ENCODE peak calls at places on chromosomes 2 and 18, in seven cellular contexts. One of them, this sample, is unnamed.
A peak's percentile ranks its signal among the peaks of the same experiment; 100 is the strongest.

GRCh38 chr2:14342313-14342712 is 290.2 kb upstream of the LRATD1 start:
- DNase-seq in fibroblast of pulmonary artery: no peak
- DNase-seq in cardiac fibroblast: no peak
- DNase-seq in uterus: no peak
- DNase-seq in dorsolateral prefrontal cortex: no peak
- DNase-seq in HCT116: no peak
- DNase-seq in body of pancreas: no peak
- DNase-seq in this sample: no peak

GRCh38 chr2:136448435-136448834 is 316.9 kb upstream of the THSD7B start:
- DNase-seq in body of pancreas: no peak
- DNase-seq in HCT116: no peak
- DNase-seq in dorsolateral prefrontal cortex: no peak
- DNase-seq in uterus: no peak
- DNase-seq in cardiac fibroblast: no peak
- DNase-seq in fibroblast of pulmonary artery: no peak
- DNase-seq in this sample: no peak

GRCh38 chr2:109660046-109660860 is 46.1 kb downstream of the SOWAHC start:
- DNase-seq in cardiac fibroblast: no peak
- DNase-seq in dorsolateral prefrontal cortex: no peak
- DNase-seq in body of pancreas: no peak
- DNase-seq in HCT116: no peak
- DNase-seq in uterus: no peak
- DNase-seq in fibroblast of pulmonary artery: peak; percentile 33
- DNase-seq in this sample: no peak

GRCh38 chr18:13374468-13375301 is 156.1 kb downstream of the LDLRAD4 start:
- DNase-seq in uterus: no peak
- DNase-seq in cardiac fibroblast: peak; percentile 67
- DNase-seq in body of pancreas: no peak
- DNase-seq in fibroblast of pulmonary artery: peak; percentile 59
- DNase-seq in dorsolateral prefrontal cortex: peak; percentile 81
- DNase-seq in HCT116: no peak
- DNase-seq in this sample: no peak

GRCh38 chr2:199019898-199020507 is 437.7 kb downstream of the SATB2 start:
- DNase-seq in HCT116: peak; percentile 21
- DNase-seq in uterus: no peak
- DNase-seq in fibroblast of pulmonary artery: peak; percentile 20
- DNase-seq in dorsolateral prefrontal cortex: no peak
- DNase-seq in cardiac fibroblast: peak; percentile 10
- DNase-seq in body of pancreas: no peak
- DNase-seq in this sample: no peak

GRCh38 chr18:75072672-75073371 is 136.1 kb downstream of the PTGR3 start:
- DNase-seq in fibroblast of pulmonary artery: no peak
- DNase-seq in body of pancreas: no peak
- DNase-seq in cardiac fibroblast: no peak
- DNase-seq in dorsolateral prefrontal cortex: no peak
- DNase-seq in HCT116: no peak
- DNase-seq in uterus: no peak
- DNase-seq in this sample: no peak

GRCh38 chr2:28049416-28049815 is 158.9 kb downstream of the BABAM2 start:
- DNase-seq in dorsolateral prefrontal cortex: no peak
- DNase-seq in body of pancreas: no peak
- DNase-seq in fibroblast of pulmonary artery: no peak
- DNase-seq in HCT116: no peak
- DNase-seq in cardiac fibroblast: no peak
- DNase-seq in uterus: no peak
- DNase-seq in this sample: no peak

GRCh38 chr2:131022731-131023130 is 70.5 kb downstream of the FAM168B start:
- DNase-seq in dorsolateral prefrontal cortex: no peak
- DNase-seq in fibroblast of pulmonary artery: peak; percentile 58
- DNase-seq in uterus: no peak
- DNase-seq in body of pancreas: no peak
- DNase-seq in cardiac fibroblast: peak; percentile 73
- DNase-seq in HCT116: no peak
- DNase-seq in this sample: no peak

GRCh38 chr18:72833471-72833870 is 34.3 kb downstream of the NETO1 start:
- DNase-seq in fibroblast of pulmonary artery: no peak
- DNase-seq in body of pancreas: no peak
- DNase-seq in uterus: no peak
- DNase-seq in dorsolateral prefrontal cortex: no peak
- DNase-seq in cardiac fibroblast: no peak
- DNase-seq in HCT116: no peak
- DNase-seq in this sample: no peak

GRCh38 chr2:203936535-203936934 is at the start of gene ICOS:
- DNase-seq in fibroblast of pulmonary artery: no peak
- DNase-seq in cardiac fibroblast: no peak
- DNase-seq in body of pancreas: no peak
- DNase-seq in dorsolateral prefrontal cortex: no peak
- DNase-seq in uterus: no peak
- DNase-seq in HCT116: no peak
- DNase-seq in this sample: no peak

GRCh38 chr2:84694088-84694622 is 177.9 kb downstream of the DNAH6 start:
- DNase-seq in uterus: no peak
- DNase-seq in cardiac fibroblast: no peak
- DNase-seq in HCT116: no peak
- DNase-seq in dorsolateral prefrontal cortex: no peak
- DNase-seq in body of pancreas: no peak
- DNase-seq in fibroblast of pulmonary artery: no peak
- DNase-seq in this sample: no peak

GRCh38 chr2:229715895-229716507 is 1.6 kb upstream of the DNER start:
- DNase-seq in HCT116: peak; percentile 64
- DNase-seq in uterus: no peak
- DNase-seq in dorsolateral prefrontal cortex: peak; percentile 60
- DNase-seq in cardiac fibroblast: peak; percentile 19
- DNase-seq in body of pancreas: peak; percentile 46
- DNase-seq in fibroblast of pulmonary artery: peak; percentile 27
- DNase-seq in this sample: no peak

GRCh38 chr18:23069481-23069880 is 65.8 kb upstream of the CABLES1 start:
- DNase-seq in fibroblast of pulmonary artery: no peak
- DNase-seq in cardiac fibroblast: no peak
- DNase-seq in dorsolateral prefrontal cortex: no peak
- DNase-seq in body of pancreas: no peak
- DNase-seq in HCT116: no peak
- DNase-seq in uterus: no peak
- DNase-seq in this sample: no peak

GRCh38 chr18:62751341-62751821 is 36.0 kb downstream of the PHLPP1 start:
- DNase-seq in HCT116: no peak
- DNase-seq in uterus: no peak
- DNase-seq in cardiac fibroblast: peak; percentile 72
- DNase-seq in fibroblast of pulmonary artery: peak; percentile 64
- DNase-seq in body of pancreas: peak; percentile 38
- DNase-seq in dorsolateral prefrontal cortex: no peak
- DNase-seq in this sample: no peak

GRCh38 chr2:239805414-239805813 is 219.7 kb downstream of the NDUFA10 start:
- DNase-seq in dorsolateral prefrontal cortex: no peak
- DNase-seq in fibroblast of pulmonary artery: no peak
- DNase-seq in uterus: no peak
- DNase-seq in cardiac fibroblast: no peak
- DNase-seq in HCT116: no peak
- DNase-seq in body of pancreas: no peak
- DNase-seq in this sample: no peak

GRCh38 chr2:126752876-126753275 is 96.9 kb downstream of the GYPC start:
- DNase-seq in body of pancreas: no peak
- DNase-seq in dorsolateral prefrontal cortex: no peak
- DNase-seq in HCT116: no peak
- DNase-seq in cardiac fibroblast: no peak
- DNase-seq in fibroblast of pulmonary artery: no peak
- DNase-seq in uterus: no peak
- DNase-seq in this sample: no peak

GRCh38 chr2:25539141-25539540 is 134.2 kb downstream of the DTNB start:
- DNase-seq in fibroblast of pulmonary artery: no peak
- DNase-seq in HCT116: no peak
- DNase-seq in dorsolateral prefrontal cortex: no peak
- DNase-seq in cardiac fibroblast: peak; percentile 32
- DNase-seq in body of pancreas: no peak
- DNase-seq in uterus: no peak
- DNase-seq in this sample: no peak

GRCh38 chr2:124776332-124776731 is 751.2 kb downstream of the CNTNAP5 start:
- DNase-seq in body of pancreas: no peak
- DNase-seq in cardiac fibroblast: no peak
- DNase-seq in HCT116: no peak
- DNase-seq in fibroblast of pulmonary artery: no peak
- DNase-seq in dorsolateral prefrontal cortex: no peak
- DNase-seq in uterus: no peak
- DNase-seq in this sample: no peak

GRCh38 chr2:237616373-237617304 is 10.7 kb upstream of the LRRFIP1 start:
- DNase-seq in cardiac fibroblast: peak; percentile 93
- DNase-seq in HCT116: no peak
- DNase-seq in uterus: no peak
- DNase-seq in body of pancreas: no peak
- DNase-seq in fibroblast of pulmonary artery: peak; percentile 94
- DNase-seq in dorsolateral prefrontal cortex: no peak
- DNase-seq in this sample: no peak

GRCh38 chr18:32378705-32379104 is 92.0 kb downstream of the GAREM1 start:
- DNase-seq in dorsolateral prefrontal cortex: no peak
- DNase-seq in body of pancreas: peak; percentile 84
- DNase-seq in fibroblast of pulmonary artery: peak; percentile 80
- DNase-seq in HCT116: no peak
- DNase-seq in uterus: no peak
- DNase-seq in cardiac fibroblast: peak; percentile 76
- DNase-seq in this sample: no peak

GRCh38 chr2:128536925-128537620 is 218.4 kb upstream of the HS6ST1 start:
- DNase-seq in HCT116: peak; percentile 77
- DNase-seq in body of pancreas: no peak
- DNase-seq in dorsolateral prefrontal cortex: no peak
- DNase-seq in fibroblast of pulmonary artery: peak; percentile 89
- DNase-seq in uterus: no peak
- DNase-seq in cardiac fibroblast: peak; percentile 85
- DNase-seq in this sample: no peak

GRCh38 chr2:107525420-107525819 is 301.3 kb upstream of the RGPD4 start:
- DNase-seq in dorsolateral prefrontal cortex: no peak
- DNase-seq in body of pancreas: no peak
- DNase-seq in uterus: no peak
- DNase-seq in fibroblast of pulmonary artery: peak; percentile 85
- DNase-seq in HCT116: no peak
- DNase-seq in cardiac fibroblast: peak; percentile 88
- DNase-seq in this sample: no peak

GRCh38 chr2:201680743-201681142 is 17.7 kb downstream of the MPP4 start:
- DNase-seq in fibroblast of pulmonary artery: peak; percentile 16
- DNase-seq in dorsolateral prefrontal cortex: no peak
- DNase-seq in uterus: no peak
- DNase-seq in cardiac fibroblast: no peak
- DNase-seq in HCT116: peak; percentile 60
- DNase-seq in body of pancreas: peak; percentile 7
- DNase-seq in this sample: no peak

GRCh38 chr2:69033427-69034095 is 20.6 kb downstream of the ANTXR1 start:
- DNase-seq in dorsolateral prefrontal cortex: no peak
- DNase-seq in uterus: no peak
- DNase-seq in HCT116: no peak
- DNase-seq in body of pancreas: no peak
- DNase-seq in cardiac fibroblast: no peak
- DNase-seq in fibroblast of pulmonary artery: no peak
- DNase-seq in this sample: no peak

GRCh38 chr2:140600116-140600515 is 1530.7 kb downstream of the LRP1B start:
- DNase-seq in HCT116: no peak
- DNase-seq in dorsolateral prefrontal cortex: no peak
- DNase-seq in fibroblast of pulmonary artery: peak; percentile 76
- DNase-seq in uterus: no peak
- DNase-seq in cardiac fibroblast: peak; percentile 66
- DNase-seq in body of pancreas: no peak
- DNase-seq in this sample: no peak

GRCh38 chr18:40356153-40356552 is 1598.9 kb upstream of the PIK3C3 start:
- DNase-seq in dorsolateral prefrontal cortex: no peak
- DNase-seq in HCT116: no peak
- DNase-seq in body of pancreas: no peak
- DNase-seq in uterus: no peak
- DNase-seq in cardiac fibroblast: no peak
- DNase-seq in fibroblast of pulmonary artery: no peak
- DNase-seq in this sample: no peak

GRCh38 chr2:61045999-61046398 is 19.7 kb upstream of the SANBR start:
- DNase-seq in HCT116: no peak
- DNase-seq in dorsolateral prefrontal cortex: no peak
- DNase-seq in uterus: no peak
- DNase-seq in cardiac fibroblast: no peak
- DNase-seq in body of pancreas: no peak
- DNase-seq in fibroblast of pulmonary artery: peak; percentile 29
- DNase-seq in this sample: no peak
- H3K4me3 ChIP-seq in HCT116: no peak overlapping the region
- H3K4me3 ChIP-seq in dorsolateral prefrontal cortex: no peak overlapping the region
- H3K4me3 ChIP-seq in uterus: no peak overlapping the region
- H3K4me3 ChIP-seq in cardiac fibroblast: no peak overlapping the region
- H3K4me3 ChIP-seq in body of pancreas: no peak overlapping the region
- H3K4me3 ChIP-seq in fibroblast of pulmonary artery: no peak overlapping the region
- H3K4me3 ChIP-seq in this sample: no peak overlapping the region

GRCh38 chr18:47758000-47758399 is 172.5 kb downstream of the SMAD2 start:
- DNase-seq in HCT116: no peak
- DNase-seq in fibroblast of pulmonary artery: peak; percentile 12
- DNase-seq in cardiac fibroblast: no peak
- DNase-seq in body of pancreas: no peak
- DNase-seq in uterus: no peak
- DNase-seq in dorsolateral prefrontal cortex: no peak
- DNase-seq in this sample: no peak
- TF ChIP-seq CTCF in HCT116: no peak
- TF ChIP-seq CTCF in fibroblast of pulmonary artery: peak; percentile 39
- TF ChIP-seq CTCF in cardiac fibroblast: peak; percentile 45
- TF ChIP-seq CTCF in body of pancreas: no peak
- TF ChIP-seq CTCF in uterus: no peak
- TF ChIP-seq CTCF in dorsolateral prefrontal cortex: no peak
- TF ChIP-seq CTCF in this sample: peak; percentile 41

GRCh38 chr2:150663143-150663542 is 175.7 kb upstream of the RND3 start:
- DNase-seq in body of pancreas: no peak
- DNase-seq in uterus: no peak
- DNase-seq in cardiac fibroblast: peak; percentile 95
- DNase-seq in dorsolateral prefrontal cortex: no peak
- DNase-seq in fibroblast of pulmonary artery: peak; percentile 91
- DNase-seq in HCT116: peak; percentile 0
- DNase-seq in this sample: no peak
- H3K4me3 ChIP-seq in body of pancreas: no peak overlapping the region
- H3K4me3 ChIP-seq in uterus: no peak overlapping the region
- H3K4me3 ChIP-seq in cardiac fibroblast: no peak overlapping the region
- H3K4me3 ChIP-seq in dorsolateral prefrontal cortex: no peak overlapping the region
- H3K4me3 ChIP-seq in fibroblast of pulmonary artery: no peak overlapping the region
- H3K4me3 ChIP-seq in HCT116: no peak overlapping the region
- H3K4me3 ChIP-seq in this sample: no peak overlapping the region

GRCh38 chr2:104077573-104077972 is 776.3 kb upstream of the POU3F3 start:
- DNase-seq in dorsolateral prefrontal cortex: no peak
- DNase-seq in uterus: no peak
- DNase-seq in body of pancreas: no peak
- DNase-seq in fibroblast of pulmonary artery: no peak
- DNase-seq in cardiac fibroblast: no peak
- DNase-seq in HCT116: no peak
- DNase-seq in this sample: no peak

DNA sequence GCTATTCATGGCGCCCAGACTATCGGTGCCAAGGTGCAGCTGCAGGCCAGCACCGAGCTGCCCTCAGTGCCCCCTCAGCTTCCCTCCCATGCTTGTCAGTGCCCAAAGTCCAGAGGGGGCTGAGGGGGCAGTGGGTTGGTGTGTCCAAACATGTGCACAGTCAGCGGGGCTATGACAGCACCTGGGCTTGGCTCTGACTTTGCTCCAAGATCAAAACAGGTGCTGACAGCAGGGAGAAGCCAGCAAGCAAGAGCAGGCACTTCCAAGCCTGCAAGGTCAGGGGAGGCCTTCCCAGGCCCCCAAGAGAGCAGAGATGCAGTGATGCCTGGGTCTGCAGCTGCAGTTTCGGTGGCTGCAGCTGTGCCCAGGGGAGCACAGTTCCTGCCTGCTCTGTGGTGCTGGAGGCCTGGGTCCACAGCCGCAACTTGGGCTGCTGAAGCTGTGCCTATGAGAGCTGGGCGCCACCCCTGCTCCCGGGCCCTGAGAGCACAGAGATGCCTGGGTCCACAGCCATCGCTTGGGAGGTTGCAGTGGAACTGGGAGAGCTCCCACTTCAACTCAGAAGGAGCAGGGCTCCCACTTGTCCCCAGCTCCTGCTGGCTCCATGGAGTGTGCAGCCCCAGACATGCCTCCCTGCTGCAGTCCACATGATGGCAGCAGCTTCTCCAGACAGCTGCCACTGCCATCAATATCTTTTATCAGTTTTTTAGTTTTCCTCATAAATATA is 775.3 kb upstream of the POU3F3 start:
- DNase-seq in cardiac fibroblast: no peak
- DNase-seq in dorsolateral prefrontal cortex: no peak
- DNase-seq in body of pancreas: no peak
- DNase-seq in HCT116: no peak
- DNase-seq in uterus: no peak
- DNase-seq in fibroblast of pulmonary artery: no peak
- DNase-seq in this sample: no peak
- TF ChIP-seq CTCF in cardiac fibroblast: no peak
- TF ChIP-seq CTCF in dorsolateral prefrontal cortex: no peak
- TF ChIP-seq CTCF in body of pancreas: no peak
- TF ChIP-seq CTCF in HCT116: no peak
- TF ChIP-seq CTCF in uterus: no peak
- TF ChIP-seq CTCF in fibroblast of pulmonary artery: no peak
- TF ChIP-seq CTCF in this sample: no peak

This sample was measured in GM12864.